ENCODE peak calls at places on chromosomes 7 and 10, in five cellular contexts. W, L, K, V and D are unnamed samples.

GRCh38 chr7:91915401-91916067 is 25.1 kb upstream of the AKAP9 start:
- DNase-seq in V (no peak), W (no peak), K (no peak), L (peak; percentile 77), D (no peak)

GRCh38 chr10:16586358-16587138 is 64.9 kb upstream of the C1QL3 start:
- DNase-seq in K (no peak), V (no peak), W (no peak), L (no peak), D (no peak)

GRCh38 chr7:333399-333776 is 43.4 kb downstream of the FOXL3 start:
- DNase-seq in W (no peak), V (peak; percentile 63), K (peak; percentile 33), L (peak; percentile 26), D (no peak)

GRCh38 chr7:99837649-99838361 is 10.0 kb downstream of the CYP3A43 start:
- DNase-seq in L (no peak), V (peak; percentile 45), W (no peak), K (no peak), D (no peak)

GRCh38 chr7:150959739-150960734 is 18.1 kb downstream of the KCNH2 start:
- DNase-seq in W (no peak), L (no peak), V (no peak), K (peak; percentile 45), D (no peak)

GRCh38 chr10:61857746-61858145 is 43.8 kb upstream of the ARID5B start:
- DNase-seq in W (no peak), L (peak; percentile 45), V (no peak), K (no peak), D (no peak)

GRCh38 chr7:2954433-2954853 is 89.2 kb downstream of the CARD11 start:
- DNase-seq in L (no peak), K (peak; percentile 16), W (no peak), V (no peak), D (no peak)

GRCh38 chr7:26403640-26404039 is 112.0 kb downstream of the SNX10 start:
- DNase-seq in V (no peak), W (no peak), K (no peak), L (no peak), D (no peak)

GRCh38 chr7:138668946-138669345 is 32.2 kb downstream of the SVOPL start:
- DNase-seq in W (no peak), V (no peak), K (no peak), L (no peak), D (no peak)

GRCh38 chr10:47081264-47081663 is 170.0 kb downstream of the PTPN20 start:
- DNase-seq in V (no peak), K (no peak), W (no peak), L (no peak), D (no peak)

GRCh38 chr10:619710-620109 is 69.8 kb downstream of the DIP2C start:
- DNase-seq in L (no peak), K (no peak), V (no peak), W (no peak), D (no peak)

GRCh38 chr7:158028290-158028941 is 559.2 kb downstream of the PTPRN2 start:
- DNase-seq in W (no peak), K (no peak), L (no peak), V (peak; percentile 72), D (no peak)

GRCh38 chr7:103063895-103064294 is 10.7 kb downstream of the FBXL13 start:
- DNase-seq in K (no peak), V (no peak), L (no peak), W (no peak), D (peak; percentile 57)

GRCh38 chr7:41816111-41816510 is 113.2 kb upstream of the INHBA start:
- DNase-seq in W (no peak), L (peak; percentile 65), K (no peak), V (no peak), D (no peak)

GRCh38 chr7:98617051-98617959 is at the start of gene NPTX2:
- DNase-seq in V (no peak), L (peak; percentile 19), W (no peak), K (peak; percentile 62), D (peak; percentile 91)
- TF ChIP-seq EZH2 in V (no peak), L (no peak), W (no peak), K (no peak), D (no peak)

DNA sequence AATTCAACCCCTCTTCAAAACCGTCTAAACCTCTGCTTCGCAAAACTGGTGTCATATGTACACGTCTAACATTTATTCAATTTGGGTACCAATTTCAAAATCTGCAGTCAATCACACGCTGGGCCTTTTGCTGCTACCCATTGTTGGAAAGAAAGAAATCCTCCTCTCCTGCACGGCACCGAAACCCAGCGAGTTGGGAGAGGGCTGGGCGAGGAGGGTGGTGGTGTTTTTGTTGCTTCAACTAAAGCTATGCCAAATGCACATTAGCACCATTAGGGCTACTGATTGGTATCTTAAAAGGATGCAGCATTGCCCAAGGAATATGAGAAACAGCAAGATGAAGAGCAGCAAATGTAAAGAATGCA is 7.8 kb downstream of the EBF3 start:
- DNase-seq in W (no peak), L (no peak), V (no peak), K (no peak), D (peak; percentile 27)
- TF ChIP-seq EZH2 in W (no peak), L (no peak), V (no peak), K (no peak), D (no peak)

GRCh38 chr10:100670828-100671479 is 74.4 kb upstream of the PAX2 start:
- DNase-seq in V (no peak), W (no peak), K (no peak), L (no peak), D (peak; percentile 73)
- TF ChIP-seq EZH2 in V (no peak), W (no peak), K (peak; percentile 51), L (no peak), D (peak; percentile 48)

GRCh38 chr7:90320418-90320800 is 695 bp downstream of the FAM237B start:
- DNase-seq in V (no peak), L (no peak), K (no peak), W (no peak), D (no peak)

GRCh38 chr7:90320014-90320413 is 1.1 kb downstream of the FAM237B start:
- DNase-seq in W (no peak), V (no peak), L (no peak), K (no peak), D (no peak)

GRCh38 chr7:90326500-90326899 is 5.4 kb upstream of the FAM237B start:
- DNase-seq in W (no peak), K (peak; percentile 17), V (no peak), L (no peak), D (no peak)

GRCh38 chr7:90322837-90323236 is 1.7 kb upstream of the FAM237B start:
- DNase-seq in W (no peak), K (no peak), V (no peak), L (no peak), D (no peak)

GRCh38 chr7:90320801-90321494 is at the start of gene FAM237B:
- DNase-seq in K (peak; percentile 48), V (no peak), L (peak; percentile 42), W (no peak), D (peak; percentile 56)
- TF ChIP-seq EZH2 in K (no peak), V (no peak), L (no peak), W (no peak), D (peak; percentile 71)